ENCODE peak calls at places on chromosome 3, in nine cellular contexts. V, J, X, Z, T, Y, R, K and A are unnamed samples.

GRCh38 chr3:156826896-156827882 is 1.0 kb downstream of the LEKR1 start:
- DNase-seq in X (no peak), K (no peak), T (no peak), Z (no peak), R (peak), J (no peak), V (peak), Y (no peak), A (no peak)

GRCh38 chr3:48662753-48663488 is at the start of gene CELSR3:
- DNase-seq in K (peak), T (peak), V (peak), J (peak), X (peak), Z (peak), R (peak), Y (peak), A (peak)

GRCh38 chr3:11549580-11550140 is 94.1 kb downstream of the VGLL4 start:
- DNase-seq in J (no peak), Y (no peak), V (no peak), K (no peak), X (peak), Z (no peak), R (no peak), T (no peak), A (no peak)

GRCh38 chr3:195270350-195271115 is 426 bp downstream of the XXYLT1 start:
- DNase-seq in Z (no peak), K (peak), Y (peak), R (peak), J (peak), X (peak), T (peak), V (peak), A (peak)

GRCh38 chr3:105823149-105823866 is 45.5 kb downstream of the CBLB start:
- DNase-seq in X (peak), R (peak), K (peak), J (peak), V (peak), Z (no peak), T (no peak), Y (no peak), A (no peak)

GRCh38 chr3:142542054-142542453 is 36.5 kb downstream of the ATR start:
- DNase-seq in K (no peak), Z (no peak), J (no peak), Y (no peak), R (no peak), T (no peak), X (no peak), V (no peak), A (no peak)

GRCh38 chr3:47161983-47162694 is 1.8 kb downstream of the SETD2 start:
- DNase-seq in K (no peak), X (no peak), R (no peak), J (peak), Y (no peak), V (no peak), Z (no peak), T (no peak), A (no peak)

GRCh38 chr3:39809995-39810595 is 686 bp downstream of the MYRIP start:
- DNase-seq in J (no peak), K (no peak), R (no peak), Z (no peak), X (peak), Y (no peak), V (no peak), T (no peak), A (peak)

GRCh38 chr3:75768303-75769017 is 16.9 kb downstream of the ZNF717 start:
- DNase-seq in Z (no peak), T (no peak), X (no peak), K (no peak), V (no peak), J (no peak), Y (no peak), R (no peak), A (no peak)

GRCh38 chr3:32048487-32049174 is 57.8 kb upstream of the GPD1L start:
- DNase-seq in Z (no peak), T (no peak), X (no peak), V (no peak), J (no peak), R (no peak), K (no peak), Y (no peak), A (no peak)

GRCh38 chr3:50639055-50639494 is 22.1 kb downstream of the MAPKAPK3 start:
- DNase-seq in T (no peak), Y (no peak), X (peak), R (peak), Z (no peak), J (peak), K (peak), V (no peak), A (no peak)

GRCh38 chr3:12756185-12756584 is 2.9 kb downstream of the TMEM40 start:
- DNase-seq in R (no peak), T (no peak), Y (no peak), K (no peak), V (no peak), Z (no peak), J (no peak), X (no peak), A (no peak)

GRCh38 chr3:115208066-115208750 is 61.1 kb upstream of the ZBTB20 start:
- DNase-seq in K (no peak), T (no peak), V (no peak), R (no peak), Z (no peak), Y (no peak), J (no peak), X (no peak), A (no peak)

GRCh38 chr3:148464246-148464645 is 233.5 kb upstream of the AGTR1 start:
- DNase-seq in Y (no peak), J (peak), X (peak), V (peak), K (no peak), Z (no peak), R (peak), T (no peak), A (no peak)

GRCh38 chr3:183534249-183534648 is 21.3 kb downstream of the KLHL6 start:
- DNase-seq in R (peak), T (no peak), K (peak), Y (no peak), X (peak), V (no peak), J (peak), Z (no peak), A (no peak)

GRCh38 chr3:70999730-71000129 is 583.8 kb downstream of the FOXP1 start:
- DNase-seq in T (no peak), K (peak), Y (no peak), R (peak), X (peak), J (peak), V (no peak), Z (no peak), A (no peak)

GRCh38 chr3:72776-73175 is 123.8 kb upstream of the CHL1 start:
- DNase-seq in Z (no peak), R (no peak), K (no peak), T (peak), V (no peak), J (no peak), Y (no peak), X (no peak), A (no peak)

GRCh38 chr3:159654183-159655134 is 334.2 kb upstream of the IL12A start:
- DNase-seq in R (peak), Z (no peak), Y (no peak), X (no peak), K (no peak), T (no peak), V (peak), J (no peak), A (no peak)

GRCh38 chr3:137583256-137583655 is 180.9 kb upstream of the SOX14 start:
- DNase-seq in Y (no peak), K (no peak), T (no peak), Z (no peak), J (no peak), R (no peak), V (no peak), X (no peak), A (no peak)

GRCh38 chr3:142152349-142152748 is 3.0 kb upstream of the TFDP2 start:
- DNase-seq in K (no peak), R (peak), X (no peak), T (no peak), J (peak), V (peak), Y (no peak), Z (no peak), A (peak)

GRCh38 chr3:69809076-69809835 is 70.0 kb downstream of the MITF start:
- DNase-seq in J (no peak), T (no peak), Y (no peak), V (no peak), X (no peak), K (no peak), R (no peak), Z (no peak), A (no peak)

GRCh38 chr3:14175383-14176037 is 2.9 kb downstream of the XPC start:
- DNase-seq in X (peak), Y (no peak), J (peak), R (peak), T (no peak), K (peak), V (no peak), Z (no peak), A (no peak)